ENCODE peak calls at places on chromosomes 6 and 20, in four cellular contexts. O is HepG2, E is GM12878, C is K562. V is an unnamed sample.

GRCh38 chr20:57498425-57499400 is 26.2 kb downstream of the CTCFL start:
- DNase-seq in C (no peak), O (no peak), E (no peak), V (peak; percentile 54)

GRCh38 chr6:89353118-89353556 is 615 bp upstream of the UBE2J1 start:
- DNase-seq in O (no peak), C (no peak), E (no peak), V (no peak)

GRCh38 chr6:11428895-11429294 is 108.7 kb upstream of the TMEM170B start:
- DNase-seq in C (no peak), O (peak; percentile 80), E (peak; percentile 83), V (no peak)

GRCh38 chr6:104943781-104944180 is 13.1 kb upstream of the LIN28B start:
- DNase-seq in C (peak; percentile 31), O (no peak), E (no peak), V (no peak)

GRCh38 chr6:130505808-130506207 is 140.0 kb downstream of the TMEM200A start:
- DNase-seq in E (no peak), C (no peak), O (no peak), V (no peak)

GRCh38 chr20:47464380-47465101 is 37.1 kb upstream of the NCOA3 start:
- DNase-seq in E (no peak), C (no peak), O (peak; percentile 100), V (no peak)

GRCh38 chr20:62938105-62938888 is at the start of gene GID8:
- DNase-seq in C (no peak), E (no peak), O (peak; percentile 35), V (peak; percentile 49)

GRCh38 chr6:113695506-113695905 is 161.6 kb upstream of the MARCKS start:
- DNase-seq in C (no peak), O (peak; percentile 24), E (no peak), V (no peak)

GRCh38 chr6:28597217-28597835 is 71.6 kb downstream of the GPX5 start:
- DNase-seq in E (no peak), C (no peak), O (peak; percentile 46), V (peak; percentile 80)

GRCh38 chr20:43550456-43550855 is 8.4 kb upstream of the SGK2 start:
- DNase-seq in C (no peak), E (no peak), O (no peak), V (no peak)

GRCh38 chr20:32333988-32334885 is 23.9 kb upstream of the ASXL1 start:
- DNase-seq in C (peak; percentile 61), O (no peak), E (no peak), V (no peak)

GRCh38 chr20:11301699-11302098 is 616.0 kb upstream of the BTBD3 start:
- DNase-seq in C (no peak), O (no peak), E (no peak), V (no peak)

GRCh38 chr6:46850781-46851180 is 57.6 kb downstream of the MEP1A start:
- DNase-seq in E (no peak), C (no peak), O (no peak), V (no peak)

GRCh38 chr6:30685977-30686907 is at the start of gene PPP1R18:
- DNase-seq in C (peak; percentile 79), O (no peak), E (no peak), V (peak; percentile 59)

GRCh38 chr20:43925786-43926185 is 11.1 kb downstream of the TOX2 start:
- DNase-seq in C (no peak), E (no peak), O (no peak), V (no peak)

GRCh38 chr20:5945963-5946362 is 4.4 kb downstream of the TRMT6 start:
- DNase-seq in E (no peak), C (no peak), O (no peak), V (no peak)

GRCh38 chr20:61749406-61750075 is 316.1 kb downstream of the TAF4 start:
- DNase-seq in C (no peak), E (no peak), O (no peak), V (no peak)

GRCh38 chr6:89357390-89357789 is 4.9 kb upstream of the UBE2J1 start:
- DNase-seq in E (peak; percentile 87), O (no peak), C (no peak), V (no peak)

GRCh38 chr6:72826033-72826432 is 204.2 kb downstream of the KCNQ5 start:
- DNase-seq in O (no peak), E (no peak), C (no peak), V (no peak)

GRCh38 chr6:44650947-44651346 is 263.4 kb downstream of the CDC5L start:
- DNase-seq in E (no peak), O (no peak), C (no peak), V (no peak)

GRCh38 chr20:37564388-37565133 is 36.9 kb upstream of the BLCAP start:
- DNase-seq in C (peak; percentile 81), O (peak; percentile 30), E (no peak), V (peak; percentile 79)

GRCh38 chr20:37560629-37561028 is 33.0 kb upstream of the BLCAP start:
- DNase-seq in C (no peak), E (no peak), O (no peak), V (no peak)

GRCh38 chr20:37564016-37564387 is 36.3 kb upstream of the BLCAP start:
- DNase-seq in E (no peak), C (no peak), O (no peak), V (no peak)

GRCh38 chr20:37565134-37565811 is 37.6 kb upstream of the BLCAP start:
- DNase-seq in O (no peak), E (no peak), C (no peak), V (no peak)

DNA sequence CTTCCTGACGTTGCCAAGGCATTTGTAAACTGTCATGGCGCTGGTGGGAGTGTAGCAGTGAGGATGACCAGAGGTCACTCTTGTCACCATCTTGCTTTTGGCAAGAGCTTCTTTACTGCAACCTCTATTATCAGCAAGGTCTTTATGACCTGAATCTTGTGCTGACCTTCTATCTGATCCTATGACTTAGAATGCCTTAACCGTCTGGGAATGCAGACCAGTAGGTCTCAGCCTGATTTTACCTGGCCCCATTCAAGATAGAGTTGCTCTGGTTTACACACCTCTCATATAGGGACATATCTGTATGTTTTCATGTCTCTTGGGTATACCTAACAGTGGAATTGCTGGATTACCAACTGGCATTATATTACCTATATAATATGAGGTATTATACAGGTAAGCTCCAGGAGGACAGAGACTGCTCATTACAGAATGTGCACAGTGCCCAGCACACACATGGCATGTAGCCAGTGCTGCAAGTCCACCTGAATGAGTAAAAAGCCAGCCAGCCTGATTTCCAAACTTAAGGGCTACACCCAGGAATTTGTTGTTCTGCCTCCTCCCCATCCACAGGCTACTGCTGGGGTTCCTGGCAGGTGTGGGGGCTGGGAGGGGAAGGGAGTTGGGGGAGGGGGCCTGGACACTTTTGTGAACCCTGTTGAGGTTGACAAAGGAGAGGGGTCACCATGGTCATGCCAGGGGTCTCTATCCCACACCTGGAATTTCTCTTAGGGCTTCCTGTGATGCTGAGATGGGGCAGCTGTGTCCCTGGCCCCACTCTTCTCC is 35.2 kb upstream of the BLCAP start:
- DNase-seq in C (no peak), O (no peak), E (no peak), V (no peak)
- TF ChIP-seq SP1 in C (no peak), O (no peak), E (no peak), V (no peak)

GRCh38 chr6:81878479-81878878 is 126.0 kb upstream of the TENT5A start:
- DNase-seq in E (no peak), O (no peak), C (no peak), V (no peak)
- TF ChIP-seq CREM in E (no peak), O (no peak), C (no peak), V (no peak)

GRCh38 chr6:20575125-20575524 is 40.9 kb downstream of the CDKAL1 start:
- DNase-seq in O (peak; percentile 20), E (no peak), C (peak; percentile 69), V (no peak)
- TF ChIP-seq SP1 in O (no peak), E (no peak), C (no peak), V (no peak)

GRCh38 chr20:46438156-46438750 is 31.8 kb upstream of the ELMO2 start:
- DNase-seq in O (peak; percentile 50), E (no peak), C (peak; percentile 15), V (no peak)
- TF ChIP-seq CREM in O (no peak), E (no peak), C (no peak), V (no peak)

DNA sequence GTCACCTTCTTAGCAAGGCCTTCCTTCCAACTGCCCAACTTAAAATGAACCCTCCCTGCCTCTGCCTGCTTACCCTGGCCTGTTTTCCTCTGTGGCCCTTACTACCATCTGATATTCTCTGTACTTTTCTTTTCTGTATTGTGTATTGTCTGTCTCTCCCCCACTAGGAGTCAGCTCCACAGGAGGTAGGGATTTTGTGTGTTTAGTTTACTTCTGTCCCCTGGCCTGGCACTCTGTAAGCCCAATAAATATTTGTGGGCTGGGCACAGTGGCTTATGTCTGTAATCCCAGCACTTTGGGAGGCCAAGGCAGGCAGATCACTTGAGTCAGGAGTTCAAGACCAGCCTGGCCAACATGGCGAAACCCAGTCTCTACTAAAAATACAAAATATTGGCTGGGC is 72.8 kb downstream of the RIPOR3 start:
- DNase-seq in O (no peak), C (no peak), E (no peak), V (no peak)
- TF ChIP-seq SP1 in O (no peak), C (no peak), E (no peak), V (no peak)

GRCh38 chr20:36813784-36814136 is 40.2 kb upstream of the DSN1 start:
- DNase-seq in O (no peak), C (no peak), E (no peak), V (no peak)
- TF ChIP-seq CREM in O (no peak), C (no peak), E (no peak), V (no peak)